ENCODE peak calls at places on chromosomes 11 and 22, in ten cellular contexts. R is cardiac septum; S is iPS-NIHi11; P is iris pigment epithelial cell; L is A549; W is neuronal stem cell; B is fibroblast of the aortic adventitia; M is stimulated activated CD4-positive, alpha-beta T cell treated with anti-CD3 and anti-CD28 coated beads, Interleukin-12 subunit alpha, Interleukin-12 subunit beta, amount 100 ng/mL, for 48 hours; D is Kasumi-1; C is stimulated activated CD8-positive, alpha-beta memory T cell treated with anti-CD3 and anti-CD28 coated beads, Interleukin-4, amount 100 ng/mL, for 1 hour. E is an unnamed sample.

GRCh38 chr11:119700536-119701346 is 28.3 kb downstream of the NECTIN1 start:
- DNase-seq in M (no peak), C (no peak), D (no peak), S (no peak), P (peak; percentile 26), R (no peak), B (no peak), W (no peak), L (no peak), E (no peak)

GRCh38 chr11:47565340-47566165 is at the start of gene PTPMT1:
- DNase-seq in L (peak; percentile 70), P (peak; percentile 74), S (peak; percentile 87), M (peak; percentile 37), R (peak; percentile 81), W (no peak), C (no peak), D (peak; percentile 51), B (peak; percentile 46), E (peak; percentile 61)

GRCh38 chr11:58616594-58616993 is 5.9 kb upstream of the CNTF start:
- DNase-seq in R (no peak), W (no peak), S (no peak), M (no peak), C (no peak), P (peak; percentile 97), B (peak; percentile 90), D (no peak), L (peak; percentile 4), E (no peak)

GRCh38 chr11:72951815-72952340 is 137.7 kb downstream of the ATG16L2 start:
- DNase-seq in W (no peak), P (no peak), M (no peak), S (no peak), D (no peak), L (no peak), C (no peak), R (no peak), B (no peak), E (no peak)

GRCh38 chr11:77094841-77095365 is 7.7 kb upstream of the OMP start:
- DNase-seq in R (no peak), C (no peak), B (no peak), S (no peak), P (no peak), L (no peak), D (no peak), W (no peak), M (no peak), E (no peak)

GRCh38 chr11:44894217-44894617 is 56.5 kb downstream of the TP53I11 start:
- DNase-seq in P (peak; percentile 47), M (peak; percentile 48), W (peak; percentile 80), C (peak; percentile 6), R (no peak), L (peak; percentile 66), S (peak; percentile 95), B (peak; percentile 63), D (peak; percentile 34), E (peak; percentile 18)

GRCh38 chr11:124746621-124747243 is 5.3 kb downstream of the VSIG2 start:
- DNase-seq in W (no peak), B (peak; percentile 71), P (peak; percentile 86), R (peak; percentile 89), L (peak; percentile 84), D (peak; percentile 63), M (peak; percentile 73), S (peak; percentile 94), C (no peak), E (peak; percentile 77)

GRCh38 chr22:39080052-39080762 is 3.1 kb downstream of the APOBEC3G start:
- DNase-seq in C (no peak), B (no peak), W (no peak), L (no peak), S (no peak), M (no peak), P (no peak), R (no peak), D (no peak), E (no peak)

GRCh38 chr11:72240461-72241289 is 3.3 kb downstream of the PHOX2A start:
- DNase-seq in L (no peak), M (no peak), D (no peak), C (no peak), W (no peak), S (no peak), B (peak; percentile 24), P (peak; percentile 22), R (no peak), E (no peak)

GRCh38 chr11:17770917-17771316 is 36.3 kb downstream of the KCNC1 start:
- DNase-seq in M (no peak), R (no peak), D (no peak), B (peak; percentile 26), C (no peak), L (no peak), W (no peak), P (no peak), S (no peak), E (no peak)

GRCh38 chr11:1810761-1811160 is 24.0 kb upstream of the SYT8 start:
- DNase-seq in L (no peak), W (no peak), B (no peak), P (no peak), C (no peak), S (no peak), M (no peak), D (peak; percentile 74), R (no peak), E (no peak)

GRCh38 chr22:27218521-27218920 is 561.1 kb downstream of the MIAT start:
- DNase-seq in L (no peak), D (no peak), S (no peak), W (no peak), P (no peak), R (no peak), C (no peak), B (no peak), M (no peak), E (no peak)

GRCh38 chr11:77188912-77189491 is 61.0 kb downstream of the MYO7A start:
- DNase-seq in C (no peak), B (no peak), L (no peak), S (peak; percentile 51), P (no peak), M (no peak), R (no peak), D (no peak), W (no peak), E (no peak)

GRCh38 chr22:44884968-44885805 is 124.6 kb downstream of the PHF21B start:
- DNase-seq in W (no peak), B (no peak), S (peak; percentile 7), D (no peak), C (no peak), P (peak; percentile 3), L (no peak), M (no peak), R (peak; percentile 51), E (peak; percentile 18)

GRCh38 chr11:69869311-69869939 is 50.2 kb upstream of the FGF3 start:
- DNase-seq in D (no peak), B (no peak), P (no peak), L (no peak), M (no peak), C (no peak), S (no peak), R (peak; percentile 57), W (no peak), E (no peak)

GRCh38 chr22:46355369-46355995 is 20.0 kb downstream of the TRMU start:
- DNase-seq in W (peak; percentile 70), S (peak; percentile 95), B (peak; percentile 60), M (peak; percentile 54), D (peak; percentile 70), C (no peak), P (peak; percentile 53), R (no peak), L (peak; percentile 72), E (peak; percentile 74)

GRCh38 chr22:30205281-30206115 is 41.1 kb downstream of the LIF start:
- DNase-seq in R (peak; percentile 81), L (peak; percentile 99), M (no peak), W (no peak), D (no peak), S (no peak), B (peak; percentile 93), C (no peak), P (peak; percentile 96), E (peak; percentile 74)

GRCh38 chr22:17097062-17097461 is 12.3 kb downstream of the IL17RA start:
- DNase-seq in L (no peak), R (peak; percentile 59), W (no peak), P (no peak), C (no peak), S (no peak), B (no peak), D (no peak), M (no peak), E (no peak)

GRCh38 chr11:111982019-111982464 is 43.2 kb upstream of the DLAT start:
- DNase-seq in M (peak; percentile 52), B (peak; percentile 53), L (peak; percentile 48), S (peak; percentile 60), D (peak; percentile 28), R (no peak), P (peak; percentile 52), C (peak; percentile 9), W (peak; percentile 57), E (peak; percentile 16)

GRCh38 chr11:86719781-86720463 is 47.5 kb upstream of the ME3 start:
- DNase-seq in S (peak; percentile 38), D (no peak), W (no peak), C (no peak), M (no peak), R (no peak), L (peak; percentile 84), P (peak; percentile 86), B (peak; percentile 87), E (peak; percentile 71)

GRCh38 chr11:132910016-132910760 is 622.1 kb downstream of the OPCML start:
- DNase-seq in M (no peak), W (no peak), R (no peak), L (no peak), D (no peak), S (peak; percentile 37), C (no peak), B (no peak), P (no peak), E (no peak)

GRCh38 chr11:70587095-70587389 is 188.7 kb downstream of the CTTN start:
- DNase-seq in M (no peak), W (no peak), C (no peak), L (no peak), B (no peak), D (no peak), P (no peak), S (no peak), R (no peak), E (no peak)

GRCh38 chr11:16945671-16946469 is 68.3 kb downstream of the PLEKHA7 start:
- DNase-seq in P (peak; percentile 66), S (peak; percentile 50), D (peak; percentile 74), R (no peak), C (no peak), M (peak; percentile 42), W (peak; percentile 35), B (peak; percentile 31), L (peak; percentile 76), E (peak; percentile 73)

GRCh38 chr11:7524831-7525230 is 11.0 kb downstream of the PPFIBP2 start:
- DNase-seq in P (no peak), W (no peak), D (peak; percentile 0), B (no peak), R (no peak), L (no peak), M (no peak), S (no peak), C (no peak), E (peak; percentile 73)

GRCh38 chr22:29375436-29376076 is 12.8 kb downstream of the AP1B1 start:
- DNase-seq in C (no peak), R (no peak), S (no peak), D (no peak), P (no peak), B (peak; percentile 14), W (no peak), M (no peak), L (no peak), E (no peak)

GRCh38 chr22:43007519-43008102 is 7.3 kb downstream of the PACSIN2 start:
- DNase-seq in M (no peak), W (no peak), P (peak; percentile 72), S (no peak), C (no peak), R (no peak), B (peak; percentile 64), L (no peak), D (no peak), E (no peak)

GRCh38 chr11:14058061-14058460 is 95.5 kb downstream of the SPON1 start:
- DNase-seq in L (no peak), M (no peak), P (no peak), W (no peak), C (no peak), R (no peak), D (no peak), S (no peak), B (no peak), E (no peak)

GRCh38 chr11:14942735-14943134 is 29.4 kb downstream of the CALCA start:
- DNase-seq in W (no peak), M (no peak), D (no peak), R (no peak), B (no peak), C (no peak), S (no peak), L (no peak), P (no peak), E (no peak)

E was measured in Caki2.